ENCODE peak calls at places on chromosome X, in four cellular contexts. M is Daoy, L is myocyte, D is NCI-H82. X is an unnamed sample.
A peak's percentile ranks its signal among the peaks of the same experiment; 100 is the strongest.

GRCh38 chrX:24862343-24862742 is 153.4 kb downstream of the ARX start:
- DNase-seq in L (no peak), D (no peak), M (no peak), X (no peak)

GRCh38 chrX:2538016-2538415 is 37.2 kb upstream of the DHRSX start:
- DNase-seq in L (no peak), D (no peak), M (no peak), X (peak; percentile 14)

GRCh38 chrX:69991685-69992084 is 58.1 kb downstream of the AWAT2 start:
- DNase-seq in M (no peak), D (peak; percentile 58), L (no peak), X (no peak)

GRCh38 chrX:23819385-23820234 is 36.6 kb downstream of the SAT1 start:
- DNase-seq in D (no peak), M (peak; percentile 18), L (no peak), X (peak; percentile 11)

GRCh38 chrX:13597928-13598327 is 28.5 kb downstream of the EGFL6 start:
- DNase-seq in M (peak; percentile 2), D (no peak), L (peak; percentile 2), X (no peak)

GRCh38 chrX:134736351-134736750 is 78.1 kb upstream of the PLAC1 start:
- DNase-seq in L (no peak), M (no peak), D (no peak), X (peak; percentile 80)

GRCh38 chrX:1164322-1165288 is 47.8 kb downstream of the CRLF2 start:
- DNase-seq in L (no peak), M (no peak), D (no peak), X (peak; percentile 60)

GRCh38 chrX:101799387-101799786 is 132.4 kb downstream of the ZMAT1 start:
- DNase-seq in M (peak; percentile 82), L (peak; percentile 91), D (peak; percentile 94), X (peak; percentile 96)

GRCh38 chrX:107429090-107429489 is 20.4 kb upstream of the FRMPD3 start:
- DNase-seq in L (peak; percentile 29), M (peak; percentile 34), D (peak; percentile 64), X (peak; percentile 22)

GRCh38 chrX:153771261-153771681 is 7.2 kb downstream of the PLXNB3 start:
- DNase-seq in D (no peak), L (no peak), M (no peak), X (no peak)

GRCh38 chrX:137354851-137355250 is 211.1 kb upstream of the ZIC3 start:
- DNase-seq in M (no peak), L (no peak), D (peak; percentile 15), X (no peak)

GRCh38 chrX:110004210-110004609 is 1.3 kb downstream of the TMEM164 start:
- DNase-seq in D (no peak), L (no peak), M (no peak), X (no peak)

GRCh38 chrX:53383376-53384087 is 38.9 kb downstream of the SMC1A start:
- DNase-seq in D (peak; percentile 30), M (no peak), L (peak; percentile 61), X (no peak)

GRCh38 chrX:30904632-30905031 is 15.6 kb upstream of the TAB3 start:
- DNase-seq in M (no peak), L (no peak), D (no peak), X (peak; percentile 23)

GRCh38 chrX:698246-698645 is 67.7 kb downstream of the SHOX start:
- DNase-seq in L (no peak), D (no peak), M (no peak), X (no peak)

GRCh38 chrX:47217121-47217851 is 1.2 kb upstream of the CDK16 start:
- DNase-seq in D (peak; percentile 85), L (no peak), M (peak; percentile 65), X (no peak)

GRCh38 chrX:47420264-47420663 is 49.9 kb downstream of the ZNF157 start:
- DNase-seq in D (no peak), L (peak; percentile 13), M (no peak), X (no peak)

GRCh38 chrX:112270991-112271390 is 188.4 kb upstream of the TRPC5 start:
- DNase-seq in D (peak; percentile 67), M (no peak), L (no peak), X (no peak)

GRCh38 chrX:34332336-34332735 is 200.2 kb upstream of the FAM47A start:
- DNase-seq in M (no peak), L (peak; percentile 3), D (peak; percentile 61), X (no peak)

GRCh38 chrX:110531873-110532272 is 173.2 kb downstream of the RTL9 start:
- DNase-seq in M (no peak), D (no peak), L (no peak), X (no peak)

GRCh38 chrX:25015486-25016360 is at the start of gene ARX:
- DNase-seq in M (peak; percentile 51), D (peak; percentile 89), L (no peak), X (no peak)

GRCh38 chrX:153763989-153764755 is at the start of gene PLXNB3:
- DNase-seq in M (peak; percentile 80), L (peak; percentile 77), D (peak; percentile 84), X (peak; percentile 75)

GRCh38 chrX:13685126-13685763 is 3.7 kb upstream of the RAB9A start:
- DNase-seq in L (no peak), D (no peak), M (peak; percentile 30), X (no peak)

GRCh38 chrX:154350429-154351182 is 23.8 kb downstream of the FLNA start:
- DNase-seq in D (no peak), L (no peak), M (no peak), X (no peak)

GRCh38 chrX:131795442-131796229 is 227.5 kb upstream of the STK26 start:
- DNase-seq in M (no peak), D (no peak), L (no peak), X (no peak)